ENCODE peak calls at places on chromosome 22, in four cellular contexts. D, Y, A and P are unnamed samples.

GRCh38 chr22:19576460-19577421 is 52.5 kb upstream of the CLDN5 start:
- DNase-seq in D (no peak), Y (peak), A (no peak), P (no peak)

GRCh38 chr22:19884161-19884953 is 29.7 kb upstream of the GNB1L start:
- DNase-seq in D (no peak), Y (no peak), A (peak), P (no peak)

GRCh38 chr22:43420991-43421665 is 9.3 kb downstream of the MPPED1 start:
- DNase-seq in D (no peak), Y (no peak), A (no peak), P (no peak)

GRCh38 chr22:25970348-25970995 is 198.8 kb upstream of the SEZ6L start:
- DNase-seq in D (no peak), Y (no peak), A (peak), P (no peak)

GRCh38 chr22:41240377-41241132 is at the start of gene CHADL:
- DNase-seq in D (peak), Y (no peak), A (peak), P (no peak)

GRCh38 chr22:27223317-27224177 is 566.2 kb downstream of the MIAT start:
- DNase-seq in D (no peak), Y (no peak), A (no peak), P (no peak)

GRCh38 chr22:39095971-39096370 is 1.1 kb upstream of the APOBEC3H start:
- DNase-seq in D (no peak), Y (no peak), A (no peak), P (no peak)

GRCh38 chr22:45207981-45208664 is 32.6 kb downstream of the KIAA0930 start:
- DNase-seq in D (no peak), Y (no peak), A (no peak), P (no peak)

GRCh38 chr22:37230673-37231405 is 13.2 kb downstream of the RAC2 start:
- DNase-seq in D (no peak), Y (no peak), A (no peak), P (peak)

GRCh38 chr22:45413368-45414211 is at the start of the genes RIBC2 and SMC1B:
- DNase-seq in D (peak), Y (no peak), A (peak), P (peak)

GRCh38 chr22:35717572-35717971 is at the start of gene APOL5:
- DNase-seq in D (no peak), Y (no peak), A (no peak), P (no peak)

GRCh38 chr22:33746501-33746928 is 173.8 kb downstream of the LARGE1 start:
- DNase-seq in D (peak), Y (no peak), A (no peak), P (no peak)

GRCh38 chr22:32281092-32281491 is 25.9 kb upstream of the SLC5A4 start:
- DNase-seq in D (no peak), Y (no peak), A (no peak), P (no peak)

GRCh38 chr22:41243361-41243760 is 2.6 kb upstream of the CHADL start:
- DNase-seq in D (no peak), Y (no peak), A (no peak), P (no peak)

GRCh38 chr22:40400173-40400572 is 29.8 kb downstream of the SGSM3 start:
- DNase-seq in D (no peak), Y (no peak), A (no peak), P (peak)

GRCh38 chr22:42959472-42960145 is 55.3 kb downstream of the PACSIN2 start:
- DNase-seq in D (peak), Y (peak), A (no peak), P (no peak)

GRCh38 chr22:29251981-29252978 is 15.5 kb downstream of the RHBDD3 start:
- DNase-seq in D (no peak), Y (peak), A (no peak), P (no peak)

GRCh38 chr22:37442537-37442936 is 15.3 kb upstream of the ELFN2 start:
- DNase-seq in D (peak), Y (no peak), A (no peak), P (no peak)

GRCh38 chr22:35446365-35446764 is 46.4 kb downstream of the MCM5 start:
- DNase-seq in D (no peak), Y (no peak), A (no peak), P (no peak)

GRCh38 chr22:29710922-29711593 is 8.7 kb upstream of the CABP7 start:
- DNase-seq in D (no peak), Y (no peak), A (no peak), P (no peak)

DNA sequence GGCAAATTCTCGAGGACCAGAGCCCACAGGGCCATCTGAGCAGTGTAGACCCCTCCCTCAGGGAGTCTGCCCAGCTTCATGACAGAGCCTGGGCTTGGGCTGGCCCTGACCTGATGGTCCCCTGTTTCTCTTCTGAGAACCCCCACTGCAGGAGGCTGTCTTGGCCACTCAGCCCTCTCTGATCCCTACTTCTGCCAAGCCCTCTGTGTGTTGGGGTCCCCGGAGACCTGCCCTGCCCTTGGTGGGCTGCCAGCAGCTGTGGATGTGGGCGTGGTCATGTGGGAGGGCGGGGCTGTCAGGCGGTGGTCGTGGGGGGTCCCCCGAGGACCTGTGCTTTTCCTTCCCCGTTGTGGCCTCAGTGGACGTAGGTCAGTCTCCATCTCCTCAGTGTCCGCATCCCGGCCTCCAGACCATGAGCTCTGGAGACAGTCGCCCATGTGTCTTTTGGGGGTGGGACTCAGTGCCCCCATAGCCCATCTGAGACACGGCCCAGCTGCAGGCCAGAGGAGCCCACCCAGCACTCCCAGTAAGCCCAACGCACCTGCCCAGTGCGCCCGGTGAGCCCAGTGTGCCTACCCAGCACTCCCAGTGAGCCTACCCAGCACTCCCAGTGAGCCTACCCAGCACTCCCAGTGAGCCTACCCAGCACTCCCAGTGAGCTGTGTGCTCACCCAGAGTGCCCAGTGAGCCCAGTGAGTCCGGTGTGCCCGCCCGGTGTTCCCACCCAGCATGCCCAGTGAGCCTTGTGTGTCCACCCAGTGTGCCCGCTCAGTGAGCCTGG is 409.2 kb downstream of the TBC1D22A start:
- DNase-seq in D (no peak), Y (no peak), A (peak), P (no peak)
- TF ChIP-seq CREM in D (no peak), Y (no peak), A (no peak), P (no peak)

DNA sequence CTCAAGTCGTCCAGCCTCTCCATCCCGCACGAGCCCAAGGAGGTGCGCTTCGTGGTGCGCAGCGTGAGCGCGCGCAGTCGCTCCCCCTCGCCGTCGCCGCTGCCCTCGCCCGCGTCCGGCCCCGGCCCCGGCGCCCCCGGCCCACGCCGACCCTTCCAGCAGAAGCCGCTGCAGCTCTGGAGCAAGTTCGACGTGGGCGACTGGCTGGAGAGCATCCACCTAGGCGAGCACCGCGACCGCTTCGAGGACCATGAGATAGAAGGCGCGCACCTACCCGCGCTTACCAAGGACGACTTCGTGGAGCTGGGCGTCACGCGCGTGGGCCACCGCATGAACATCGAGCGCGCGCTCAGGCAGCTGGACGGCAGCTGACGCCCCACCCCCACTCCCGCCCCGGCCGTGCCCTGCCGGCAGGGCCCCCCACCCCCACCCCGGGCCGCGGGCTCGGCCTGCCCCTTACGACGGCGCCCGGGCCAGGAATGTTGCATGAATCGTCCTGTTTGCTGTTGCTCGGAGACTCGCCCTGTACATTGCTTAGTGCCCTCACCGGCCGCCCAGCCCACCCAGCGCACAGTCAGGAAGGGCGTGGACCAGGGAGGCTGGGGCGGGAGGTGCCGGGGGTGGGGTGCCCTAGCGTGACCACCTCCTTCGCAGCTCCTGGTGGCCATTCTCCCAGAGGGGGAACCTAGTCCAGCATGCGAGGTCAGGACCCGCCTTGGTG is 6.9 kb upstream of the ACR start:
- DNase-seq in D (no peak), Y (no peak), A (peak), P (no peak)
- TF ChIP-seq CREM in D (no peak), Y (no peak), A (no peak), P (no peak)

DNA sequence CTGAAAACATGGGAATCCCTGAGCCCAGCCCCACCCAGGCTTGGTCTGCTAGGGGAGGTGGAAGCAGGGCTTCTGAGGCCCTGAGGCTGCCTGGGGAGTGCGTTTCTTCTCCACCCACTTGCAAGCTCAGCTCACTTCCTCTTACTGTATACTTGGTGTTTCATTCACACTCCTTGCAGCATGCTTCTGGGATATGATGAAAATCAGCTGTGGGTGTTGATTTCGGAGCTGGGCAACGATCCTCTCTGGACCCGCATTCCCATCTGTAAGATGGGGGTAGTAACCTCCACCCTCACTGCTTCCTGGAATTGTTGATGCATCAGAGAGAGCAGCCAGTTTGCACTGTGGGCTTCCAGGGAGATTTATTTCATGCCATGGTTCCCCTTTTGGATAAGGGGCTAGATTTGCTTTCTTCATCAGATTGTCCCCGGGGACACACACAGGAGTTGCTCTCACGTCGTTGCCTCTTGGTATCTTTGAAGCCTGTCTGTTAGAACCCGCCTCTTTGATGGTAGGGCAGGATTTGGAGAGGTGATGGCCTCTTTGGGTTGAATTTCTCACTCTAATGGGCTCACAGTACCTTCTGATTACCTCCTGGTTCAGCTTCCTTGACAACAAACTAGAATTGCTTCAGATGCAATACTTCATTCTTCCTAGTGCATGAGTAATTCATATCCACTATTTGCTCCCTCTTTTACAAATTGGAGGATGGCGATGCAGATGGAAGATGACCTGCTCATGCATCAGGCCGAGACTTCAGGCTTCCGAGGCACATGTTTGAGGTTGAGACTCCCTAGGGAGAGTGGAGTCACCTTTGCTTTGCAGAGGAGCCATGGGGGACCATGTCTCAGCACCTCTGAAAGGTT is 40.4 kb downstream of the BCR start:
- DNase-seq in D (no peak), Y (peak), A (no peak), P (no peak)
- TF ChIP-seq CREM in D (no peak), Y (no peak), A (no peak), P (peak)

GRCh38 chr22:46464296-46464695 is 73.1 kb downstream of the CELSR1 start:
- DNase-seq in D (no peak), Y (no peak), A (no peak), P (no peak)

GRCh38 chr22:46463435-46464227 is 73.8 kb downstream of the CELSR1 start:
- DNase-seq in D (no peak), Y (no peak), A (no peak), P (no peak)

GRCh38 chr22:46461566-46462180 is 75.7 kb downstream of the CELSR1 start:
- DNase-seq in D (no peak), Y (no peak), A (no peak), P (no peak)

GRCh38 chr22:46464701-46465347 is 72.6 kb downstream of the CELSR1 start:
- DNase-seq in D (no peak), Y (no peak), A (no peak), P (no peak)

GRCh38 chr22:46462726-46463371 is 74.6 kb downstream of the CELSR1 start:
- DNase-seq in D (no peak), Y (peak), A (no peak), P (no peak)
- TF ChIP-seq CREM in D (no peak), Y (no peak), A (no peak), P (no peak)

GRCh38 chr22:48855013-48855412 is 972.7 kb downstream of the BRD1 start:
- DNase-seq in D (no peak), Y (no peak), A (no peak), P (no peak)
- TF ChIP-seq CREM in D (no peak), Y (no peak), A (no peak), P (no peak)

DNA sequence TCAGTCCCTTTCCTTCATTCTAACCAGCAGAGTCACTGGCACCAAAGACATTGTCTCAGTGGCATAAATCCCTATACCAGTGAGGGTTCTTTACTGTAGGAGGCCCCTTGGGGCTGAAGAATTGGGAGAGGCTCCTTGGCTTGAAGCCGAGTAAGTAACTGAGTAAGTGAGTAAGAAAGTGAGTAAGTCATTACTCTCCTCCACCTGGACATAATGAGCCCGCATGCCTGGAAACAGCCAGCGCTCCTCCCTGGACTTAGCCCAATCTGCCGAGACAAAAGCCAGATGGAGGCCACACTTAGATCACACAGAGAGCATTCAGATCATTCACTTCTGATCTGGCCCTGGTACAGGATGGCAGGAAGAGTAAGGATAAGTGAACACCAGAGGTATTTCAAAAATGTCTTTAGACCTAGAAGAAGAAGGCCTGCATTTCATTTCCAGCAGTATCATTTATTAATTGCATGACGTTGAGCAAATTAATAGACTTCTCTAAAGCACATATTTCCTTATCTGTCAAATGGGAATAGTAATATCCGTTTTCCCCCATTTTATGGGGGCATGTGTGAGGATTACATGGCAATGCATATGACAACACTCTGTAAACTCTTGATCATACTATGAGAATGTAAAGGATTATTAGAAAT is 8.2 kb upstream of the MICAL3 start:
- DNase-seq in D (no peak), Y (no peak), A (no peak), P (no peak)
- TF ChIP-seq CREM in D (no peak), Y (no peak), A (no peak), P (no peak)

DNA sequence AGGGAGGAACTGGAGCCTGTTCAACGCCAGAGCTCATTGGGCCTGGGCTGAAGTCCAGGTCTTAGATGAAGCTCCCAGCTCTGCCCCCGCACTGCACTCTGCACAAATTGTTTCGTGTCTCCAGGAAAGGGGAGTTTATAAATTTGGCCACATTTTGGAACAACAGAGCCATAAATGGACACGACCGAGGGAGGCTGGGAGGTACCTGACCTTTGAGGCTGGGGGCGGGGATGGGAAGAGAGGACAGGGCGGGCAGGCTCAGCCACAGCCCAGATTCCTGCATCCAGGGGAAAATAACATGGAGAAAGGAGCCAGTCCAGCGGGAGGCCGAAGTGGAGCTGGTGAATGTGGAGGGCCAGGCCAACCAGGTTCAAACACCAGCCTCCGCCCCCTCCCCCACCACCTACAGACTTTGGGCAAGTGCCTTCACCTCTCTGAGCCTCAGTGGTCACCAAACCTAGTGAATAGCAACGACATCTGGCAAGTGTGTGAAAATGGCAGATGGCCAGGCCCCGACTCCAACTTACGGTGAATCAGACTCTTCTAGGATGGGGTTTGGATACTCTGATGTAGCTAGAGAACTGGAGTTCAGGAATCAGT is 36.8 kb upstream of the SMTN start:
- DNase-seq in D (peak), Y (no peak), A (no peak), P (no peak)
- TF ChIP-seq CREM in D (no peak), Y (no peak), A (no peak), P (no peak)